ENCODE peak calls at places on chromosomes 11 and 22, in eight cellular contexts. G is T-helper 2 cell, Z is LoVo, B is skeletal muscle cell, P is RPMI7951, W is cardiac muscle cell, O is hypothalamus, J is activated T-cell treated with anti-CD3 and anti-CD28 coated beads for 24 hours. L is an unnamed sample.

GRCh38 chr11:20544536-20545237 is 54.7 kb upstream of the SLC6A5 start:
- DNase-seq in G (no peak), Z (no peak), B (no peak), P (no peak), W (no peak), O (no peak), J (no peak), L (no peak)

GRCh38 chr11:21988477-21988876 is 204.4 kb upstream of the ANO5 start:
- DNase-seq in G (no peak), Z (no peak), B (no peak), P (no peak), W (no peak), O (no peak), J (no peak), L (no peak)

GRCh38 chr11:18721576-18722292 is 4.3 kb downstream of the IGSF22 start:
- DNase-seq in G (peak), Z (peak), B (no peak), P (peak), W (peak), O (no peak), J (peak), L (no peak)

GRCh38 chr11:47775240-47775869 is 8.2 kb upstream of the FNBP4 start:
- DNase-seq in G (no peak), Z (no peak), B (no peak), P (no peak), W (no peak), O (no peak), J (no peak), L (no peak)

GRCh38 chr11:72228229-72228843 is 3.8 kb downstream of the INPPL1 start:
- DNase-seq in G (no peak), Z (no peak), B (no peak), P (no peak), W (no peak), O (no peak), J (no peak), L (no peak)

GRCh38 chr11:43930868-43931716 is 11.3 kb upstream of the C11orf96 start:
- DNase-seq in G (no peak), Z (no peak), B (no peak), P (no peak), W (peak), O (no peak), J (no peak), L (no peak)

GRCh38 chr11:130315354-130315970 is 745 bp upstream of the ZBTB44 start:
- DNase-seq in G (peak), Z (no peak), B (no peak), P (no peak), W (peak), O (no peak), J (peak), L (no peak)

GRCh38 chr11:3642071-3642951 is 519 bp upstream of the ART5 start:
- DNase-seq in G (peak), Z (peak), B (peak), P (peak), W (peak), O (peak), J (peak), L (no peak)

GRCh38 chr11:57511741-57512430 is 3.6 kb downstream of the SLC43A1 start:
- DNase-seq in G (no peak), Z (no peak), B (no peak), P (no peak), W (no peak), O (no peak), J (no peak), L (no peak)

GRCh38 chr22:45334068-45334467 is 24.3 kb downstream of the FAM118A start:
- DNase-seq in G (peak), Z (no peak), B (no peak), P (no peak), W (no peak), O (no peak), J (no peak), L (no peak)

GRCh38 chr11:65546217-65546958 is 11.8 kb downstream of the LTBP3 start:
- DNase-seq in G (peak), Z (peak), B (no peak), P (no peak), W (no peak), O (peak), J (peak), L (no peak)

L was measured in GM12878.